ENCODE peak calls at places on chromosomes 13 and 19, in ten cellular contexts. Q is stimulated activated naive B cell treated with anti-CD40 and anti-IgM and Interleukin-4, amounts not matched to agents 10 μg/mL and 1 μg/mL and 100 μg/mL, for 72 hours; W is uterus; L is GM20000; Y is NCI-H1048; Z is smooth muscle cell of the brain vasculature; M is AG09319; G is Daoy; A is Karpas-422; C is stimulated activated CD4-positive, alpha-beta T cell treated with anti-CD3 and anti-CD28 coated beads, Interleukin-12 subunit alpha, Interleukin-12 subunit beta, amount 100 ng/mL, for 48 hours. F is an unnamed sample.

GRCh38 chr13:29594310-29594709 is 1.2 kb downstream of the SLC7A1 start:
- DNase-seq in Q (peak; percentile 48), W (peak; percentile 52), L (peak; percentile 64), Y (no peak), Z (peak; percentile 56), M (no peak), G (peak; percentile 75), A (peak; percentile 71), C (peak; percentile 31), F (peak; percentile 11)

GRCh38 chr19:1752009-1752756 is 1.1 kb upstream of the ONECUT3 start:
- DNase-seq in Q (no peak), W (no peak), L (no peak), Y (no peak), Z (no peak), M (no peak), G (no peak), A (no peak), C (no peak), F (no peak)

GRCh38 chr19:50549059-50549926 is 18.9 kb downstream of the LRRC4B start:
- DNase-seq in Q (no peak), W (no peak), L (no peak), Y (no peak), Z (no peak), M (no peak), G (no peak), A (no peak), C (no peak), F (no peak)

GRCh38 chr19:32168606-32169005 is 176.8 kb upstream of the ZNF507 start:
- DNase-seq in Q (no peak), W (no peak), L (no peak), Y (no peak), Z (no peak), M (no peak), G (no peak), A (no peak), C (no peak), F (no peak)

GRCh38 chr13:80082396-80083096 is 258.4 kb downstream of the SPRY2 start:
- DNase-seq in Q (no peak), W (no peak), L (no peak), Y (no peak), Z (no peak), M (no peak), G (peak; percentile 60), A (no peak), C (no peak), F (no peak)

GRCh38 chr13:90238433-90238832 is 1109.1 kb upstream of the MIR17HG start:
- DNase-seq in Q (no peak), W (no peak), L (no peak), Y (no peak), Z (no peak), M (no peak), G (no peak), A (no peak), C (no peak), F (no peak)

GRCh38 chr13:109160887-109161669 is 531.7 kb downstream of the MYO16 start:
- DNase-seq in Q (no peak), W (no peak), L (peak; percentile 25), Y (no peak), Z (no peak), M (no peak), G (peak; percentile 22), A (peak; percentile 58), C (no peak), F (no peak)

GRCh38 chr19:32843716-32844245 is 25.8 kb downstream of the SLC7A9 start:
- DNase-seq in Q (no peak), W (no peak), L (no peak), Y (no peak), Z (no peak), M (no peak), G (no peak), A (no peak), C (no peak), F (no peak)

GRCh38 chr19:50398675-50399367 is 14.7 kb downstream of the POLD1 start:
- DNase-seq in Q (no peak), W (no peak), L (no peak), Y (no peak), Z (no peak), M (no peak), G (no peak), A (no peak), C (no peak), F (no peak)

GRCh38 chr19:6473652-6474051 is 7.9 kb downstream of the DENND1C start:
- DNase-seq in Q (no peak), W (no peak), L (no peak), Y (no peak), Z (no peak), M (no peak), G (no peak), A (no peak), C (no peak), F (no peak)

GRCh38 chr19:17406039-17406886 is 833 bp upstream of the BST2 start:
- DNase-seq in Q (no peak), W (no peak), L (no peak), Y (no peak), Z (peak; percentile 45), M (no peak), G (peak; percentile 92), A (no peak), C (no peak), F (no peak)

GRCh38 chr19:13363954-13364353 is 142.3 kb downstream of the CACNA1A start:
- DNase-seq in Q (no peak), W (no peak), L (no peak), Y (no peak), Z (no peak), M (no peak), G (no peak), A (no peak), C (no peak), F (no peak)

GRCh38 chr19:42488783-42489521 is 39.3 kb downstream of the CEACAM1 start:
- DNase-seq in Q (no peak), W (no peak), L (no peak), Y (peak; percentile 20), Z (no peak), M (no peak), G (no peak), A (no peak), C (no peak), F (no peak)

GRCh38 chr19:13557756-13558398 is 51.6 kb upstream of the CACNA1A start:
- DNase-seq in Q (no peak), W (no peak), L (no peak), Y (no peak), Z (no peak), M (no peak), G (no peak), A (peak; percentile 52), C (no peak), F (no peak)

GRCh38 chr13:104592127-104592526 is 1525.9 kb upstream of the SLC10A2 start:
- DNase-seq in Q (no peak), W (no peak), L (no peak), Y (no peak), Z (no peak), M (no peak), G (peak; percentile 37), A (no peak), C (no peak), F (no peak)

GRCh38 chr19:29565171-29565570 is 39.4 kb downstream of the VSTM2B start:
- DNase-seq in Q (no peak), W (no peak), L (no peak), Y (no peak), Z (no peak), M (no peak), G (no peak), A (no peak), C (no peak), F (no peak)

GRCh38 chr19:18434411-18435184 is 3.3 kb downstream of the ISYNA1 start:
- DNase-seq in Q (no peak), W (peak; percentile 54), L (no peak), Y (no peak), Z (no peak), M (no peak), G (no peak), A (no peak), C (no peak), F (no peak)